ENCODE peak calls at places on chromosomes 2 and 18, in six cellular contexts. P is nephron progenitor cell, V is GM20000, J is thyroid gland, X is epithelial cell of esophagus, S is cardiac muscle cell. I is an unnamed sample.
A peak's percentile ranks its signal among the peaks of the same experiment; 100 is the strongest.

GRCh38 chr2:54560146-54560881 is 104.2 kb downstream of the SPTBN1 start:
- DNase-seq in P (peak; percentile 25), V (peak; percentile 81), J (no peak), X (peak; percentile 59), S (peak; percentile 78), I (peak; percentile 76)

GRCh38 chr2:237026981-237027711 is 58.5 kb upstream of the COPS8 start:
- DNase-seq in P (peak; percentile 74), V (peak; percentile 45), J (peak; percentile 82), X (peak; percentile 85), S (peak; percentile 81), I (peak; percentile 74)

GRCh38 chr2:99974275-99974674 is 168.1 kb downstream of the AFF3 start:
- DNase-seq in P (no peak), V (no peak), J (no peak), X (peak; percentile 45), S (no peak), I (peak; percentile 40)

GRCh38 chr2:168192839-168193616 is 54.4 kb downstream of the STK39 start:
- DNase-seq in P (no peak), V (no peak), J (no peak), X (peak; percentile 23), S (peak; percentile 39), I (no peak)

GRCh38 chr2:27314709-27315108 is 6.5 kb upstream of the UCN start:
- DNase-seq in P (no peak), V (no peak), J (no peak), X (no peak), S (no peak), I (no peak)

GRCh38 chr2:235541016-235541415 is 47.2 kb downstream of the AGAP1 start:
- DNase-seq in P (no peak), V (no peak), J (no peak), X (peak; percentile 63), S (no peak), I (no peak)

GRCh38 chr2:17422066-17422465 is 96.2 kb downstream of the RAD51AP2 start:
- DNase-seq in P (no peak), V (no peak), J (no peak), X (no peak), S (no peak), I (no peak)

GRCh38 chr18:984004-984403 is 79.3 kb downstream of the ADCYAP1 start:
- DNase-seq in P (no peak), V (no peak), J (no peak), X (no peak), S (peak; percentile 25), I (no peak)

GRCh38 chr2:229133155-229133772 is 137.8 kb downstream of the PID1 start:
- DNase-seq in P (no peak), V (no peak), J (no peak), X (peak; percentile 77), S (peak; percentile 76), I (peak; percentile 76)

GRCh38 chr2:237968048-237968862 is 1.4 kb downstream of the UBE2F start:
- DNase-seq in P (no peak), V (peak; percentile 87), J (peak; percentile 73), X (peak; percentile 68), S (peak; percentile 77), I (peak; percentile 53)

GRCh38 chr2:105972226-105972625 is 221.9 kb downstream of the UXS1 start:
- DNase-seq in P (no peak), V (no peak), J (no peak), X (no peak), S (no peak), I (no peak)

GRCh38 chr2:105974800-105975199 is 219.3 kb downstream of the UXS1 start:
- DNase-seq in P (no peak), V (no peak), J (no peak), X (no peak), S (no peak), I (no peak)

GRCh38 chr2:105969552-105969951 is 224.5 kb downstream of the UXS1 start:
- DNase-seq in P (no peak), V (no peak), J (no peak), X (peak; percentile 17), S (peak; percentile 18), I (peak; percentile 35)
- TF ChIP-seq CTCF in P (no peak), V (no peak), J (peak; percentile 36), X (peak; percentile 41), S (peak; percentile 31), I (no peak)

GRCh38 chr2:158745067-158745865 is 49.9 kb upstream of the DAPL1 start:
- DNase-seq in P (peak; percentile 60), V (peak; percentile 47), J (peak; percentile 74), X (peak; percentile 80), S (peak; percentile 78), I (peak; percentile 62)
- TF ChIP-seq CTCF in P (peak; percentile 63), V (no peak), J (peak; percentile 89), X (peak; percentile 78), S (peak; percentile 58), I (peak; percentile 61)

GRCh38 chr2:96762529-96763253 is 2.0 kb downstream of the CNNM4 start:
- DNase-seq in P (no peak), V (peak; percentile 48), J (peak; percentile 44), X (peak; percentile 40), S (peak; percentile 32), I (no peak)
- TF ChIP-seq CTCF in P (no peak), V (no peak), J (no peak), X (no peak), S (no peak), I (no peak)

GRCh38 chr2:202052235-202052634 is 18.6 kb downstream of the FZD7 start:
- DNase-seq in P (no peak), V (no peak), J (no peak), X (no peak), S (no peak), I (no peak)

GRCh38 chr2:202054716-202055115 is 18.3 kb upstream of the KIAA2012 start:
- DNase-seq in P (no peak), V (no peak), J (no peak), X (no peak), S (no peak), I (no peak)

GRCh38 chr2:202060218-202060617 is 12.8 kb upstream of the KIAA2012 start:
- DNase-seq in P (no peak), V (no peak), J (no peak), X (no peak), S (no peak), I (no peak)

GRCh38 chr2:202051499-202052161 is 18.0 kb downstream of the FZD7 start:
- DNase-seq in P (no peak), V (no peak), J (no peak), X (no peak), S (peak; percentile 67), I (no peak)

DNA sequence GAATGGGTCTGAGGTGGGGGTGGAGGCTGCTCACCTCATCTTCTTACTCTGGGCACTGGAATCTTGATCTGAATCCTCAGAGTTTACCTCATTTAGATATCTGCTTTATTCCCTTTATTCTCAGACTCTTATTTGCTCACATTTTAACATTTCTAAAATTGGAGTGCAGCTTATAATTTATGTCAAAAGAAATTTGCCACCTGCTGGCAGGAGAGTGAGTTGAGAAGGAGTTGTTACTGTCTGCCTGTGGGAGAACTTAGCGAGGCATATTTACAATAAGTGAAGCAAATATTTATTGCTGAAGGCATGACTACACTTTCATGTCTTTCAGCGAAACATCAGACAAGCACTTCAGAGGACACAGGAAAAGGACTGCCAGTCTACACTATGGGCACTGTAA is 16.4 kb upstream of the KIAA2012 start:
- DNase-seq in P (no peak), V (no peak), J (no peak), X (peak; percentile 41), S (no peak), I (peak; percentile 17)
- TF ChIP-seq CTCF in P (no peak), V (no peak), J (no peak), X (peak; percentile 56), S (peak; percentile 22), I (peak; percentile 27)

DNA sequence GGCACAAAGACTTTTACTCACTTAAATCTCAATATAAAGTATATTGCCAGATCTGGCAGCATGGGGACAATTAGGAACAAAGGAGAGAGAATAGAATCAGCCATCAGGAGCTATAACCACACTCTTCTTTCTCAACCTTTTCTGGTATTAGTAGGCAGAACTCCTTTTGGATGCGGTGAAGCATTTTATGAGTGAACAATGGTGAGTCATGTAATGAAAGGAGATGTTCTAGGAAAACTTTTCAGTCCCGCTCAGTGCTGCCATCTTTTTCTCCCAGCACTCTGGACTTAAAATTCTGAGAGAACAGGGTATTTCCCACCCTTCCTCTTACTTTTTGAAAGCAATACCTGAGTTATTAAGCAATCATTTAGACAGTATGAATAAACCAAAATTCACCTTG is 32.2 kb downstream of the PLEKHA3 start:
- DNase-seq in P (no peak), V (no peak), J (no peak), X (peak; percentile 54), S (no peak), I (peak; percentile 46)
- TF ChIP-seq CTCF in P (no peak), V (no peak), J (no peak), X (no peak), S (no peak), I (no peak)

DNA sequence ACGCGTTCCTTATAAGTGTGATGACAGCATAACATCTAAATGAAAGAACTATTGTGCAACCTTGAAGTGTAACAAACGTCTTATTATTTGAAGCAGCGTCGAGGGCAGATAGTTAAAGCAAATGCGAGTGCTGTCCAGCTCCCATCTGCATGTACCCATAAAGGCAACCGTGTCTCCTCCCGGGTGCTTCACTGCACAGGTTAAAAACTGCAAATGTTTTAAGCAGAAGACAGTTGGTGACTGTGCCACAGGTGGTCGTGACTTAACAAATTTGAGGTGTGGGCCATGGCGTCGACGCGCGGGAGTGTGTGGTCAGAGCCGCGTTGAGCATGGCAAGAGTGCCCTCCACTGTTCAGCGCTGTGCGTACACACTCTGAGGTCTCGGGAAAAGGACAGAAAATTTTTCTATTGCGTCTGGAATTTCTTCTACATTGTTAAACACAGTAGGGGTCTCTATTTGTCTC is 6.4 kb downstream of the SALL3 start:
- DNase-seq in P (peak; percentile 66), V (no peak), J (peak; percentile 40), X (peak; percentile 16), S (peak; percentile 51), I (peak; percentile 9)
- TF ChIP-seq CTCF in P (peak; percentile 77), V (peak; percentile 29), J (peak; percentile 66), X (peak; percentile 42), S (peak; percentile 58), I (peak; percentile 41)

DNA sequence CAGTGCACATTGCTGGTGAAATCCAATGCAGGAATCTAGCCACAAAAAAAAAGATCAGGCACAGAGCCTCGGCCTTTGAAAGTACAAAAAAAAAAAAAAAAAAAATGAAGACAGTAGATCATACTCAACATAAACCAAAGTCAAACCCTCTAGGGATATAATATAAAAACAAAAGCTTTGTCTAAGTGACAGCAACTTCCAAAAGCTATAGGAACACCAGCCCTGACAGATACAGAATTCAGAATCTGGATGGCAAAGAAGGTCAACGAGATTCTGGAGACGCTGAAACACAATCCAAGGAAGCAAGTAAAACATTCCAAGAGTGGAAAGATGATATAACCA is 54.0 kb upstream of the SCN1A start:
- DNase-seq in P (no peak), V (no peak), J (no peak), X (no peak), S (no peak), I (no peak)
- TF ChIP-seq CTCF in P (no peak), V (no peak), J (no peak), X (no peak), S (no peak), I (no peak)

DNA sequence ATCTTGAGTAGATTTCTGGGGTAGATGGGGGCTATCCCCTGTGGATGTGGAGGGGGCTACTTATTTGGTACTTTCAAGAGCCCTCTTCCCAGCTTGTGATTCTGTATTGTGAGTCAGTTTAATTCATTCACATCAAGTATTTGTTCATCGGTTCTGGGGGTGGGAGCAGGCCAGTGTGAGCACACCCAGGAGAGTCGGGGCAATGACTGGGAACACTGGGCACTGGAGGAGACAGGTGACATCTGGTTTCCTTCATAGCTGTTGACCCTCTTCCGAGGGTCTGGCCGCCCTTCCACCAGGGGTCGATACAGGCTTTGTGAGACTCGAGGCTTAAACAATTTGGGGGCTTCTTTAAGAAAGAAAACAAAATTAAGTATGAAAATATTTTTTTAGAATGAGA is 2.5 kb upstream of the TOGARAM2 start:
- DNase-seq in P (no peak), V (no peak), J (no peak), X (no peak), S (no peak), I (no peak)
- TF ChIP-seq CTCF in P (no peak), V (no peak), J (no peak), X (no peak), S (no peak), I (no peak)

I was measured in MCF 10A.